ENCODE peak calls at places on chromosomes 6 and 20, in nine cellular contexts. One of them, this sample, is unnamed.

GRCh38 chr6:111838749-111839484 is 34.3 kb downstream of the FYN start:
- DNase-seq in AG08396: no peak
- DNase-seq in ovary: no peak
- DNase-seq in uterus: no peak
- DNase-seq in GM12865: peak
- DNase-seq in PC-3: no peak
- DNase-seq in ELR: no peak
- DNase-seq in kidney: no peak
- DNase-seq in HTR-8/SVneo: no peak
- DNase-seq in this sample: no peak

GRCh38 chr6:119349341-119350201 is at the start of gene MAN1A1:
- DNase-seq in AG08396: peak
- DNase-seq in ovary: peak
- DNase-seq in uterus: peak
- DNase-seq in GM12865: peak
- DNase-seq in PC-3: peak
- DNase-seq in ELR: peak
- DNase-seq in kidney: peak
- DNase-seq in HTR-8/SVneo: peak
- DNase-seq in this sample: peak

GRCh38 chr6:15244605-15245360 is 1.1 kb upstream of the JARID2 start:
- DNase-seq in AG08396: peak
- DNase-seq in ovary: peak
- DNase-seq in uterus: peak
- DNase-seq in GM12865: peak
- DNase-seq in PC-3: peak
- DNase-seq in ELR: peak
- DNase-seq in kidney: peak
- DNase-seq in HTR-8/SVneo: peak
- DNase-seq in this sample: peak

GRCh38 chr20:19205999-19206398 is 6.4 kb upstream of the SLC24A3 start:
- DNase-seq in AG08396: peak
- DNase-seq in ovary: peak
- DNase-seq in uterus: peak
- DNase-seq in GM12865: peak
- DNase-seq in PC-3: peak
- DNase-seq in ELR: peak
- DNase-seq in kidney: peak
- DNase-seq in HTR-8/SVneo: peak
- DNase-seq in this sample: peak

GRCh38 chr6:26223213-26223612 is 136.0 kb downstream of the HFE start:
- DNase-seq in AG08396: no peak
- DNase-seq in ovary: no peak
- DNase-seq in uterus: no peak
- DNase-seq in GM12865: peak
- DNase-seq in PC-3: peak
- DNase-seq in ELR: peak
- DNase-seq in kidney: no peak
- DNase-seq in HTR-8/SVneo: no peak
- DNase-seq in this sample: peak

GRCh38 chr6:79230149-79230548 is 4.3 kb downstream of the HMGN3 start:
- DNase-seq in AG08396: no peak
- DNase-seq in ovary: no peak
- DNase-seq in uterus: no peak
- DNase-seq in GM12865: no peak
- DNase-seq in PC-3: peak
- DNase-seq in ELR: no peak
- DNase-seq in kidney: no peak
- DNase-seq in HTR-8/SVneo: no peak
- DNase-seq in this sample: no peak

GRCh38 chr20:8534368-8534767 is 402.3 kb downstream of the PLCB1 start:
- DNase-seq in AG08396: no peak
- DNase-seq in ovary: no peak
- DNase-seq in uterus: no peak
- DNase-seq in GM12865: no peak
- DNase-seq in PC-3: no peak
- DNase-seq in ELR: no peak
- DNase-seq in kidney: no peak
- DNase-seq in HTR-8/SVneo: no peak
- DNase-seq in this sample: no peak

GRCh38 chr6:15754035-15754705 is 91.3 kb upstream of the DTNBP1 start:
- DNase-seq in AG08396: peak
- DNase-seq in ovary: no peak
- DNase-seq in uterus: no peak
- DNase-seq in GM12865: no peak
- DNase-seq in PC-3: peak
- DNase-seq in ELR: peak
- DNase-seq in kidney: no peak
- DNase-seq in HTR-8/SVneo: peak
- DNase-seq in this sample: no peak

GRCh38 chr20:35901678-35902544 is 52.4 kb downstream of the SCAND1 start:
- DNase-seq in AG08396: peak
- DNase-seq in ovary: no peak
- DNase-seq in uterus: no peak
- DNase-seq in GM12865: no peak
- DNase-seq in PC-3: peak
- DNase-seq in ELR: peak
- DNase-seq in kidney: no peak
- DNase-seq in HTR-8/SVneo: peak
- DNase-seq in this sample: no peak

GRCh38 chr6:106448000-106448426 is 87.5 kb downstream of the CRYBG1 start:
- DNase-seq in AG08396: no peak
- DNase-seq in ovary: no peak
- DNase-seq in uterus: no peak
- DNase-seq in GM12865: peak
- DNase-seq in PC-3: no peak
- DNase-seq in ELR: no peak
- DNase-seq in kidney: no peak
- DNase-seq in HTR-8/SVneo: no peak
- DNase-seq in this sample: peak

GRCh38 chr6:2725364-2725988 is 25.2 kb downstream of the MYLK4 start:
- DNase-seq in AG08396: no peak
- DNase-seq in ovary: no peak
- DNase-seq in uterus: no peak
- DNase-seq in GM12865: no peak
- DNase-seq in PC-3: no peak
- DNase-seq in ELR: no peak
- DNase-seq in kidney: no peak
- DNase-seq in HTR-8/SVneo: no peak
- DNase-seq in this sample: no peak

GRCh38 chr6:33112148-33112547 is 36.4 kb downstream of the HLA-DPB1 start:
- DNase-seq in AG08396: peak
- DNase-seq in ovary: no peak
- DNase-seq in uterus: no peak
- DNase-seq in GM12865: peak
- DNase-seq in PC-3: peak
- DNase-seq in ELR: peak
- DNase-seq in kidney: no peak
- DNase-seq in HTR-8/SVneo: peak
- DNase-seq in this sample: peak

GRCh38 chr6:67640462-67640861 is 994.6 kb upstream of the ADGRB3 start:
- DNase-seq in AG08396: no peak
- DNase-seq in ovary: no peak
- DNase-seq in uterus: no peak
- DNase-seq in GM12865: no peak
- DNase-seq in PC-3: no peak
- DNase-seq in ELR: no peak
- DNase-seq in kidney: no peak
- DNase-seq in HTR-8/SVneo: no peak
- DNase-seq in this sample: no peak

GRCh38 chr6:150894935-150895686 is 29.6 kb downstream of the MTHFD1L start:
- DNase-seq in AG08396: peak
- DNase-seq in ovary: no peak
- DNase-seq in uterus: no peak
- DNase-seq in GM12865: peak
- DNase-seq in PC-3: peak
- DNase-seq in ELR: peak
- DNase-seq in kidney: no peak
- DNase-seq in HTR-8/SVneo: no peak
- DNase-seq in this sample: no peak

GRCh38 chr6:134979142-134979541 is 29.2 kb upstream of the ALDH8A1 start:
- DNase-seq in AG08396: no peak
- DNase-seq in ovary: no peak
- DNase-seq in uterus: no peak
- DNase-seq in GM12865: peak
- DNase-seq in PC-3: no peak
- DNase-seq in ELR: no peak
- DNase-seq in kidney: no peak
- DNase-seq in HTR-8/SVneo: no peak
- DNase-seq in this sample: no peak

GRCh38 chr6:134846865-134847264 is 103.0 kb downstream of the ALDH8A1 start:
- DNase-seq in AG08396: no peak
- DNase-seq in ovary: no peak
- DNase-seq in uterus: no peak
- DNase-seq in GM12865: no peak
- DNase-seq in PC-3: no peak
- DNase-seq in ELR: no peak
- DNase-seq in kidney: no peak
- DNase-seq in HTR-8/SVneo: no peak
- DNase-seq in this sample: no peak

GRCh38 chr20:58634818-58635665 is 16.0 kb upstream of the STX16 start:
- DNase-seq in AG08396: no peak
- DNase-seq in ovary: peak
- DNase-seq in uterus: peak
- DNase-seq in GM12865: no peak
- DNase-seq in PC-3: no peak
- DNase-seq in ELR: peak
- DNase-seq in kidney: peak
- DNase-seq in HTR-8/SVneo: no peak
- DNase-seq in this sample: no peak

GRCh38 chr6:6736753-6737654 is 148.5 kb downstream of the LY86 start:
- DNase-seq in AG08396: peak
- DNase-seq in ovary: peak
- DNase-seq in uterus: peak
- DNase-seq in GM12865: no peak
- DNase-seq in PC-3: no peak
- DNase-seq in ELR: peak
- DNase-seq in kidney: peak
- DNase-seq in HTR-8/SVneo: no peak
- DNase-seq in this sample: no peak

GRCh38 chr6:16318538-16318937 is 80.2 kb downstream of the GMPR start:
- DNase-seq in AG08396: peak
- DNase-seq in ovary: no peak
- DNase-seq in uterus: peak
- DNase-seq in GM12865: no peak
- DNase-seq in PC-3: peak
- DNase-seq in ELR: peak
- DNase-seq in kidney: no peak
- DNase-seq in HTR-8/SVneo: no peak
- DNase-seq in this sample: no peak

GRCh38 chr6:64170326-64170725 is 534.7 kb downstream of the PHF3 start:
- DNase-seq in AG08396: no peak
- DNase-seq in ovary: no peak
- DNase-seq in uterus: no peak
- DNase-seq in GM12865: no peak
- DNase-seq in PC-3: no peak
- DNase-seq in ELR: no peak
- DNase-seq in kidney: no peak
- DNase-seq in HTR-8/SVneo: no peak
- DNase-seq in this sample: no peak

GRCh38 chr20:24933266-24933908 is 15.7 kb upstream of the CST7 start:
- DNase-seq in AG08396: no peak
- DNase-seq in ovary: no peak
- DNase-seq in uterus: no peak
- DNase-seq in GM12865: no peak
- DNase-seq in PC-3: no peak
- DNase-seq in ELR: no peak
- DNase-seq in kidney: no peak
- DNase-seq in HTR-8/SVneo: no peak
- DNase-seq in this sample: no peak

GRCh38 chr6:11852061-11852619 is 73.5 kb upstream of the ADTRP start:
- DNase-seq in AG08396: no peak
- DNase-seq in ovary: no peak
- DNase-seq in uterus: no peak
- DNase-seq in GM12865: peak
- DNase-seq in PC-3: no peak
- DNase-seq in ELR: no peak
- DNase-seq in kidney: no peak
- DNase-seq in HTR-8/SVneo: no peak
- DNase-seq in this sample: no peak

GRCh38 chr6:80489911-80490635 is 383.6 kb downstream of the BCKDHB start:
- DNase-seq in AG08396: no peak
- DNase-seq in ovary: no peak
- DNase-seq in uterus: no peak
- DNase-seq in GM12865: peak
- DNase-seq in PC-3: peak
- DNase-seq in ELR: no peak
- DNase-seq in kidney: no peak
- DNase-seq in HTR-8/SVneo: no peak
- DNase-seq in this sample: no peak

GRCh38 chr6:23213651-23214050 is 644.3 kb downstream of the HDGFL1 start:
- DNase-seq in AG08396: no peak
- DNase-seq in ovary: no peak
- DNase-seq in uterus: no peak
- DNase-seq in GM12865: no peak
- DNase-seq in PC-3: peak
- DNase-seq in ELR: no peak
- DNase-seq in kidney: no peak
- DNase-seq in HTR-8/SVneo: no peak
- DNase-seq in this sample: no peak

GRCh38 chr20:44610313-44610965 is 28.1 kb downstream of the PKIG start:
- DNase-seq in AG08396: no peak
- DNase-seq in ovary: no peak
- DNase-seq in uterus: no peak
- DNase-seq in GM12865: peak
- DNase-seq in PC-3: no peak
- DNase-seq in ELR: no peak
- DNase-seq in kidney: no peak
- DNase-seq in HTR-8/SVneo: no peak
- DNase-seq in this sample: no peak

GRCh38 chr20:32527447-32528055 is 57.6 kb downstream of the NOL4L start:
- DNase-seq in AG08396: no peak
- DNase-seq in ovary: no peak
- DNase-seq in uterus: no peak
- DNase-seq in GM12865: no peak
- DNase-seq in PC-3: no peak
- DNase-seq in ELR: no peak
- DNase-seq in kidney: peak
- DNase-seq in HTR-8/SVneo: no peak
- DNase-seq in this sample: peak

GRCh38 chr6:311679-312220 is 19.5 kb downstream of the DUSP22 start:
- DNase-seq in AG08396: no peak
- DNase-seq in ovary: no peak
- DNase-seq in uterus: no peak
- DNase-seq in GM12865: no peak
- DNase-seq in PC-3: no peak
- DNase-seq in ELR: no peak
- DNase-seq in kidney: no peak
- DNase-seq in HTR-8/SVneo: no peak
- DNase-seq in this sample: no peak

GRCh38 chr6:39849764-39850163 is 57.6 kb downstream of the DAAM2 start:
- DNase-seq in AG08396: no peak
- DNase-seq in ovary: no peak
- DNase-seq in uterus: no peak
- DNase-seq in GM12865: no peak
- DNase-seq in PC-3: no peak
- DNase-seq in ELR: peak
- DNase-seq in kidney: no peak
- DNase-seq in HTR-8/SVneo: peak
- DNase-seq in this sample: no peak

GRCh38 chr6:111818539-111819226 is 54.6 kb downstream of the FYN start:
- DNase-seq in AG08396: peak
- DNase-seq in ovary: no peak
- DNase-seq in uterus: no peak
- DNase-seq in GM12865: no peak
- DNase-seq in PC-3: no peak
- DNase-seq in ELR: no peak
- DNase-seq in kidney: no peak
- DNase-seq in HTR-8/SVneo: no peak
- DNase-seq in this sample: no peak

GRCh38 chr20:16434087-16434664 is 139.1 kb downstream of the KIF16B start:
- DNase-seq in AG08396: peak
- DNase-seq in ovary: peak
- DNase-seq in uterus: peak
- DNase-seq in GM12865: peak
- DNase-seq in PC-3: peak
- DNase-seq in ELR: peak
- DNase-seq in kidney: peak
- DNase-seq in HTR-8/SVneo: peak
- DNase-seq in this sample: no peak

GRCh38 chr6:16103708-16104107 is 25.2 kb upstream of the MYLIP start:
- DNase-seq in AG08396: no peak
- DNase-seq in ovary: no peak
- DNase-seq in uterus: no peak
- DNase-seq in GM12865: no peak
- DNase-seq in PC-3: no peak
- DNase-seq in ELR: no peak
- DNase-seq in kidney: no peak
- DNase-seq in HTR-8/SVneo: no peak
- DNase-seq in this sample: no peak

This sample was measured in midbrain.